ENCODE peak calls at places on chromosome 20, in six cellular contexts. F is mucosa of descending colon, R is gastrocnemius medialis, H is tibial nerve, A is HCT116, I is mesenchymal stem cell. W is an unnamed sample.

GRCh38 chr20:58634121-58634817 is 16.8 kb upstream of the STX16 start:
- DNase-seq in F (no peak), R (no peak), H (no peak), A (no peak), I (peak; percentile 56), W (no peak)

GRCh38 chr20:38073307-38074010 is 39.9 kb downstream of the RPRD1B start:
- DNase-seq in F (peak; percentile 79), R (peak; percentile 52), H (no peak), A (peak; percentile 24), I (peak; percentile 70), W (no peak)

GRCh38 chr20:25021336-25021735 is 28.8 kb upstream of the APMAP start:
- DNase-seq in F (no peak), R (peak; percentile 10), H (no peak), A (no peak), I (no peak), W (no peak)

GRCh38 chr20:2156224-2156623 is 54.6 kb downstream of the STK35 start:
- DNase-seq in F (no peak), R (no peak), H (no peak), A (no peak), I (no peak), W (no peak)

GRCh38 chr20:13638162-13638495 is 603 bp downstream of the TASP1 start:
- DNase-seq in F (no peak), R (no peak), H (no peak), A (no peak), I (no peak), W (no peak)

GRCh38 chr20:19077370-19078220 is 134.8 kb upstream of the SLC24A3 start:
- DNase-seq in F (no peak), R (no peak), H (no peak), A (no peak), I (no peak), W (no peak)

GRCh38 chr20:1169224-1169623 is 15.6 kb downstream of the TMEM74B start:
- DNase-seq in F (no peak), R (no peak), H (no peak), A (no peak), I (no peak), W (no peak)

GRCh38 chr20:51118216-51118615 is 95.3 kb upstream of the KCNG1 start:
- DNase-seq in F (no peak), R (no peak), H (no peak), A (no peak), I (no peak), W (no peak)

GRCh38 chr20:5843054-5843731 is 93.0 kb downstream of the SHLD1 start:
- DNase-seq in F (no peak), R (no peak), H (no peak), A (no peak), I (no peak), W (no peak)

GRCh38 chr20:64053841-64054661 is 4.6 kb upstream of the SOX18 start:
- DNase-seq in F (no peak), R (no peak), H (no peak), A (peak; percentile 29), I (peak; percentile 57), W (no peak)
- H3K4me1 ChIP-seq in F (peaks cover 5% of the 10 kb centered on the region), R (no peaks in the 10 kb centered on the region), H (no peaks in the 10 kb centered on the region), A (peaks cover 43% of the 10 kb centered on the region), I (peaks cover 53% of the 10 kb centered on the region), W (no peaks in the 10 kb centered on the region)

GRCh38 chr20:35437599-35437998 is 429 bp downstream of the GDF5 start:
- DNase-seq in F (no peak), R (no peak), H (no peak), A (no peak), I (no peak), W (no peak)
- H3K4me3 ChIP-seq in F (no peak overlapping the region), R (no peak overlapping the region), H (no peak overlapping the region), A (no peak overlapping the region), I (peak overlapping the region; percentile 75), W (no peak overlapping the region)

DNA sequence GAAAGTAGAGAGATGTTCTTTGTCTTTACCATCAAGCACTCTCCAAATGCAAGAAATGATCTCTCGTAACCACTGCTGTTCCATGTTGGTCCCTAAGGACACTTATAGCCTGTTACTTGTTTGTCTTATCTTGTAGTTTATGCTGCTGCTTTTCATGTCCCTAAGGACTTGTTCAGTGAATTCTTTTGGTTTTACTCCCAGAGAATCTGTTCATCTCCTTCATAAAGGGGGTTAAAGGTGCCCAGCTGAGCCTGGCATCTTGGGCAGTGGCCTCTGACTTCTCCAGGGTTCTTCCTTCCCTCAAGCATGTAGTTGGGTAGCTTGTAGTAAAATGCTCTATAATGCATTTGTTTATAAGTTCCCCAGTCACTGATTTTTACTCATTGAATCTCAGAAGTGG is 864 bp upstream of the PKIG start:
- DNase-seq in F (no peak), R (no peak), H (no peak), A (no peak), I (peak; percentile 66), W (no peak)
- H3K4me1 ChIP-seq in F (no peaks in the 10 kb centered on the region), R (peaks cover 79% of the 10 kb centered on the region), H (peaks cover 10% of the 10 kb centered on the region), A (peaks cover 5% of the 10 kb centered on the region), I (peaks cover 8% of the 10 kb centered on the region), W (peaks cover 9% of the 10 kb centered on the region)

DNA sequence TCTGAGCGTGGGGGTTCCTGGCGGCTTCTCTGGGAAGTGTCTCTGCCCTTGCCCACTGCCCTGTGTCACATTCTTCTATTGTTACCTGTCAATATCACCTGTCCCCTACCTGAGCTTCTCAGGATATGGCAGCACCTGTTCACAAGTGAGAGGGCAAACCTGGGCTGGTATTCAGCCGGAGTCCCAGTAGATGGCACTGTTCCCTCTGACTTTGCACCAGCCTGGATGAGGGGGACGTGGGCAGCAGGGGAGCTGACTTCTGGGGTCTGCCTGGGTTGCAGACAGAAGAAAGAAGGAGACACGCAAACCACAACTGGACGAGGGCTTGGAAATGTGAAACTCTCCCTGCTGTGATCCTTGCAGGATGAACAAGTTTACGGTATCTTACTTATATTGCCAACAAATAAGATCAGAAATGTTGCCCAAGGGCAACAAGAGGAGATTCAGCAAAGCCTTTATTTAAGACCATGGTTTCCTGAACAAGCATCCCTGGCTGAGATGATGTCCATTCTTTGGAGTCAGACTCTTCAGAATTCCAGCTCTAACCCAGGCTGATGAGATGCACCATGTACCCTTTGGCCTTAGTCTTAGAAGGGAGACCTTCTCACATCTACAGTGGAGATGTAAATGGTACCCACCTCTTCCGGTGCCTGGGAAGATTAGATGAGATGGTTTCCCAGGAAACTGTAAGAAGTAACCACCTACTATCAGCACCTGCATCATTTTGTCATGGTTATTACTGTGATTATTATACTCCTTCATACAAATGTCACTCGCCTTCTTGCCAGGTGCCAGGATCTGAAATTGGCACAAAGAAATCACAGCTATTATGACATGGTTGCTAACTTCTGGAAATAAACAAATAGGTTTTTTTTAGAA is 400.0 kb upstream of the CDH4 start:
- DNase-seq in F (peak; percentile 3), R (no peak), H (no peak), A (no peak), I (peak; percentile 5), W (no peak)
- H3K4me3 ChIP-seq in F (no peak overlapping the region), R (no peak overlapping the region), H (no peak overlapping the region), A (no peak overlapping the region), I (no peak overlapping the region), W (no peak overlapping the region)

GRCh38 chr20:49278817-49279676 is 1.2 kb upstream of the ZNFX1 start:
- DNase-seq in F (peak; percentile 49), R (peak; percentile 19), H (no peak), A (no peak), I (peak; percentile 33), W (no peak)

GRCh38 chr20:49281059-49281912 is 3.4 kb upstream of the ZNFX1 start:
- DNase-seq in F (no peak), R (no peak), H (no peak), A (no peak), I (peak; percentile 92), W (no peak)

GRCh38 chr20:49278036-49278816 is at the start of gene ZNFX1:
- DNase-seq in F (peak; percentile 100), R (peak; percentile 99), H (peak; percentile 99), A (peak; percentile 94), I (peak; percentile 98), W (peak; percentile 100)

GRCh38 chr20:49280463-49281058 is 2.7 kb upstream of the ZNFX1 start:
- DNase-seq in F (no peak), R (no peak), H (no peak), A (no peak), I (peak; percentile 8), W (no peak)

GRCh38 chr20:49279677-49280462 is 2.0 kb upstream of the ZNFX1 start:
- DNase-seq in F (no peak), R (no peak), H (no peak), A (no peak), I (peak; percentile 22), W (no peak)
- H3K4me1 ChIP-seq in F (peaks cover 25% of the 10 kb centered on the region), R (peaks cover 63% of the 10 kb centered on the region), H (peaks cover 38% of the 10 kb centered on the region), A (peaks cover 67% of the 10 kb centered on the region), I (peaks cover 15% of the 10 kb centered on the region), W (no peaks in the 10 kb centered on the region)

GRCh38 chr20:45945678-45946148 is 11.2 kb downstream of the PCIF1 start:
- DNase-seq in F (no peak), R (no peak), H (no peak), A (no peak), I (peak; percentile 33), W (no peak)

GRCh38 chr20:45943613-45944012 is 9.1 kb downstream of the PCIF1 start:
- DNase-seq in F (no peak), R (no peak), H (no peak), A (no peak), I (no peak), W (no peak)

GRCh38 chr20:45944151-45944964 is 9.9 kb downstream of the PCIF1 start:
- DNase-seq in F (no peak), R (no peak), H (no peak), A (no peak), I (peak; percentile 39), W (no peak)

GRCh38 chr20:45946149-45946970 is 11.9 kb downstream of the PCIF1 start:
- DNase-seq in F (no peak), R (peak; percentile 81), H (no peak), A (no peak), I (peak; percentile 66), W (no peak)

DNA sequence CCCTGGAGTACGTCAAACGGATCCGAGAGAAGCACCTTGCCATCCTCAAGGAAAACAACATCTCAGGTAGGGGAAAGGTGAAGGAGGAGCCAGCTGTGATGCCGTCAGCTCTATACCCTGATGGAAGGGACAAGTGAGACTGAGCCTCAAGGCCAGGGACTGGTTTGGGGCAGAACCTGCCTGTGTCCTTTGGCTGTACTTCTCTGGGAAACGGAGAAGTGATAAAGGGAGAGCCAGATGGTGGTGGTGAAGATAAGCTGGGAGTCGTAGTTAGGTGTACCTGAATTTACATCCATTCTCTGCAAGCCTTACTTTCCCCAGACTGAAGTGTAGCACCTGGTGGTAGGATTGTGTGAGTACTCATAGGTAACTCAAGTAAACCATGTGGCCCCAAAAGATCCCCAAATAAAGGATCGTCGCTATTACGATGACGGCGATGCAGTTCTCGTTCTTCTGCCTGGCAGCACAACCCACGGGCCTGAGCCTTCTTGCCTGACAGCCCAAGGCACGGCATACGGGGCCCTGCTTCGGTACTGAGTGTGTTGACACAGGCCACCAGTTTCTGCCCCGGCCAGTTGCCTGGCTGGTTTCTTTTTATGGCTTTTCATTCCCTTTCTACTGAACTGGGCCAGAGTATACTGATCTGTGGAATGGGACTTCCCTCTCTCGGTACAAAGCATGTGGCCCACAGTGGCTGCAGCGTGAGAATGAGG is 10.6 kb downstream of the PCIF1 start:
- DNase-seq in F (no peak), R (no peak), H (no peak), A (no peak), I (no peak), W (no peak)
- H3K4me3 ChIP-seq in F (no peak overlapping the region), R (no peak overlapping the region), H (no peak overlapping the region), A (no peak overlapping the region), I (no peak overlapping the region), W (no peak overlapping the region)

W was measured in aorta.